ENCODE peak calls at places on chromosome 1, in six cellular contexts. P is CD4-positive, CD25-positive, alpha-beta regulatory T cell; X is ELR; Q is effector CD4-positive, alpha-beta T cell; G is iPS DF 6.9; D is fibroblast of pulmonary artery. A is an unnamed sample.
A peak's percentile ranks its signal among the peaks of the same experiment; 100 is the strongest.

GRCh38 chr1:17028662-17029188 is 17.0 kb upstream of the ATP13A2 start:
- DNase-seq in P (no peak), X (no peak), Q (no peak), G (no peak), D (no peak), A (no peak)

GRCh38 chr1:245155186-245156040 is 628 bp downstream of the KIF26B start:
- DNase-seq in P (peak; percentile 6), X (peak; percentile 53), Q (no peak), G (no peak), D (peak; percentile 39), A (peak; percentile 35)

GRCh38 chr1:119330062-119330939 is 38.3 kb upstream of the HAO2 start:
- DNase-seq in P (no peak), X (peak; percentile 19), Q (no peak), G (no peak), D (no peak), A (no peak)

GRCh38 chr1:115098979-115099692 is 9.8 kb upstream of the TSPAN2 start:
- DNase-seq in P (peak; percentile 87), X (no peak), Q (peak; percentile 73), G (no peak), D (no peak), A (peak; percentile 73)

GRCh38 chr1:246077476-246077875 is 429.6 kb downstream of the SMYD3 start:
- DNase-seq in P (no peak), X (no peak), Q (no peak), G (no peak), D (no peak), A (no peak)

GRCh38 chr1:73914994-73915393 is 283.0 kb downstream of the LRRIQ3 start:
- DNase-seq in P (no peak), X (no peak), Q (no peak), G (no peak), D (no peak), A (no peak)

GRCh38 chr1:2086446-2087082 is 36.4 kb downstream of the PRKCZ start:
- DNase-seq in P (no peak), X (no peak), Q (no peak), G (no peak), D (no peak), A (no peak)

GRCh38 chr1:207245124-207245523 is 76.4 kb upstream of the CD55 start:
- DNase-seq in P (no peak), X (no peak), Q (no peak), G (no peak), D (no peak), A (no peak)